ENCODE peak calls at places on chromosomes 4 and X, in five cellular contexts. G is K562, I is SK-N-SH, E is HCT116, Q is HepG2. V is an unnamed sample.
A peak's percentile ranks its signal among the peaks of the same experiment; 100 is the strongest.

GRCh38 chr4:45155081-45155777 is 428.9 kb upstream of the GNPDA2 start:
- DNase-seq in Q (no peak), E (no peak), I (no peak), G (no peak), V (no peak)

GRCh38 chrX:121496966-121497365 is 449.6 kb downstream of the GLUD2 start:
- DNase-seq in Q (no peak), I (no peak), E (no peak), G (no peak), V (no peak)

GRCh38 chr4:2837110-2837903 is 6.3 kb upstream of the ADD1 start:
- DNase-seq in G (no peak), Q (no peak), I (peak; percentile 25), E (no peak), V (no peak)

GRCh38 chr4:46937493-46937892 is 28.4 kb upstream of the COX7B2 start:
- DNase-seq in Q (no peak), E (no peak), I (no peak), G (no peak), V (no peak)

GRCh38 chrX:152958047-152958446 is 35.9 kb downstream of the PNMA5 start:
- DNase-seq in I (no peak), G (no peak), E (no peak), Q (no peak), V (no peak)

GRCh38 chr4:1604706-1605205 is 79.4 kb downstream of the FAM53A start:
- DNase-seq in Q (no peak), E (no peak), G (no peak), I (peak; percentile 58), V (no peak)

GRCh38 chrX:10629905-10630304 is 9.5 kb upstream of the MID1 start:
- DNase-seq in I (no peak), E (no peak), Q (no peak), G (no peak), V (no peak)

GRCh38 chr4:56200275-56200674 is 187.0 kb downstream of the AASDH start:
- DNase-seq in I (no peak), G (no peak), E (no peak), Q (no peak), V (no peak)

GRCh38 chrX:80576815-80577533 is 156.7 kb downstream of the TENT5D start:
- DNase-seq in E (no peak), Q (no peak), I (no peak), G (no peak), V (no peak)

GRCh38 chr4:177079327-177079726 is 230.3 kb upstream of the NEIL3 start:
- DNase-seq in G (no peak), I (no peak), Q (no peak), E (no peak), V (no peak)
- TF ChIP-seq MAX in G (no peak), I (no peak), Q (no peak), E (no peak), V (no peak)

DNA sequence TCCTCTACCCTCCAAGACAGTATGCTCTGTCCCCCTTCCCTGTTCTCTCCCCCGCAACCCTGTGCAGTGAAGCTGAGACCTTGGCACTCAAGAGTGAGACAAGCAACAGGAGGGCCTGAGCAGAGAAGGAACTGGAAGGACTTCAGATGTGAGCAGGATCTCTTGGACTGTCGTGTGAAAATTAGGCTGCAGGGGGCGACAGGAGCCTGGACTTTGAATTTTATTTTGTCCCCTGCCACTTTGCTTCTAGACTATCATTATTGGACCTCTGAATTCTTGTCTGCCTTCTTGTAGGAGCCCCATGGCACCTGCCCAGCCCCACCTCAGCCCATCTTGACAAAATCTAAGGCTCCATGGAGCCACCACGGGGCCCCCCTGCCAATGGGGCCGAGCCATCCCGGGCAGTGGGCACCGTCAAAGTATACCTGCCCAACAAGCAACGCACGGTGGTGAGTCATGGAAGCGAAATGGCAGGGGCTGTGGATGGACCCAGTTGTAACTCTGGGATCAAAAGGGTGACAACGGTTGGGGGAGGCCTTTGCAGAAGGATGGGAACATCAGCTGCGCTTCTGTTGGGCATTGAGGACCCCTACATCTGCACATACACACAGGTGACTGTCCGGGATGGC is 1.7 kb downstream of the ARAF start:
- DNase-seq in G (peak; percentile 75), E (no peak), I (no peak), Q (no peak), V (no peak)
- TF ChIP-seq ZBTB33 in G (no peak), E (no peak), I (no peak), Q (no peak), V (no peak)

DNA sequence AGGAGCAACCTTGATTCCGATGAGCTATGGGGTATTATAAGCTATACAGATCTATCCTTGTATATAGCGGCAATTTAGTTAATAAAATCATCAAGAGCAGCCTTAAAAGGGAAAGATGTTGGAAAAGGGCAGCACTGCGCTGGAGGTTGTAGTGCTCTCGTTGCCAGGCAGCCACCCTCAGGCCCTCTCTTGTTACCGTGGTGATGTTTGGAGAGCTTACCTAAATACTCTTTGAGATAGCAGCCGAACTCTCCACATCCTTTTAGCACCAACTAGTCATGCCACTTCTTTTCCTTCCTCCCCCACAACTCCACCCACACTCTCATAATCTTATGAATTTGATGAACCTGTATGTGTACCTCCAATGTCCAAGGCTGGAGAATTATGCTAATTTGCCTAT is 3.8 kb upstream of the RADX start:
- DNase-seq in G (no peak), E (no peak), Q (no peak), I (no peak), V (no peak)
- TF ChIP-seq MAX in G (no peak), E (no peak), Q (no peak), I (no peak), V (no peak)

DNA sequence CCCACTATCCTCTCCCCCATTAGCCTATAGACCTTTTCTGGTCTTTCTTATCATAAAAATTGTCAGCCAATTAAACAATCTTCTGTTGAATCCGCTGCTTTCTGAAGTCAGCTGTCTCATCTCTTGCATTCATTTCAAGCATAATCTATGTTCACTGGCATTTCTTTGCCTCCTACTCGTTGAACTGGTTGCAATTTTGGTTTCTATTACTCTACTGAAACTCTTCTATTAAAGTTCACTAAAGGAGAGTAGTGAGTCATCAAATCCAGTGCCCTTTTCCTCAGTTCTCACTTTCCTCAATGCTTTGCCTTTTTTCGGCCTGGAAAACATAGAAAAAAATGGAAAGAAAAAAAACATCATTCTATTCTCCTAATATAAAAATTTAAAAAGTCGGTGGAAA is 23.9 kb upstream of the CXCL13 start:
- DNase-seq in Q (no peak), E (no peak), G (no peak), I (no peak), V (no peak)
- TF ChIP-seq ZBTB33 in Q (no peak), E (no peak), G (no peak), I (no peak), V (no peak)

GRCh38 chrX:136814847-136815634 is 34.3 kb upstream of the ARHGEF6 start:
- DNase-seq in I (no peak), G (no peak), Q (peak; percentile 49), E (no peak), V (no peak)
- TF ChIP-seq MAX in I (no peak), G (no peak), Q (no peak), E (no peak), V (no peak)

V was measured in GM12878.